ENCODE peak calls at places on chromosome 14, in five cellular contexts. J, F, O, Z and I are unnamed samples.
A peak's percentile ranks its signal among the peaks of the same experiment; 100 is the strongest.

GRCh38 chr14:56271988-56272387 is 153.8 kb downstream of the PELI2 start:
- DNase-seq in J (peak; percentile 63), F (no peak), O (no peak), Z (no peak), I (no peak)

GRCh38 chr14:72717220-72717619 is 176.7 kb downstream of the DPF3 start:
- DNase-seq in J (no peak), F (no peak), O (no peak), Z (no peak), I (no peak)

GRCh38 chr14:32205984-32206383 is 2.9 kb upstream of the RNU6-8 start:
- DNase-seq in J (no peak), F (no peak), O (no peak), Z (no peak), I (no peak)

GRCh38 chr14:31128601-31129526 is 78.7 kb downstream of the HECTD1 start:
- DNase-seq in J (no peak), F (no peak), O (no peak), Z (no peak), I (no peak)

GRCh38 chr14:72560331-72560730 is 333.6 kb downstream of the DPF3 start:
- DNase-seq in J (no peak), F (no peak), O (no peak), Z (no peak), I (no peak)

GRCh38 chr14:77123381-77124344 is 17.9 kb downstream of the ZDHHC22 start:
- DNase-seq in J (no peak), F (no peak), O (peak; percentile 70), Z (no peak), I (no peak)

GRCh38 chr14:74358176-74358829 is 10.0 kb downstream of the VRTN start:
- DNase-seq in J (no peak), F (no peak), O (no peak), Z (no peak), I (no peak)

GRCh38 chr14:56131865-56132830 is 13.9 kb downstream of the PELI2 start:
- DNase-seq in J (no peak), F (no peak), O (no peak), Z (no peak), I (no peak)

GRCh38 chr14:100653409-100653808 is 66.2 kb upstream of the BEGAIN start:
- DNase-seq in J (no peak), F (peak; percentile 39), O (no peak), Z (no peak), I (no peak)